ENCODE peak calls at places on chromosome 14, in five cellular contexts. Q is heart right ventricle; P is Calu3; D is CD8-positive, alpha-beta T cell; V is AG09309. I is an unnamed sample.

GRCh38 chr14:47277703-47278102 is 397.7 kb downstream of the MDGA2 start:
- DNase-seq in D (no peak), V (no peak), Q (no peak), P (no peak), I (no peak)

GRCh38 chr14:61498811-61499210 is 177.4 kb downstream of the PRKCH start:
- DNase-seq in P (no peak), D (no peak), Q (no peak), V (peak; percentile 66), I (no peak)

GRCh38 chr14:29757188-29757680 is 170.4 kb downstream of the PRKD1 start:
- DNase-seq in D (no peak), Q (no peak), V (no peak), P (no peak), I (no peak)

GRCh38 chr14:98207466-98207865 is 1064.5 kb downstream of the BCL11B start:
- DNase-seq in P (no peak), D (no peak), Q (no peak), V (no peak), I (no peak)

GRCh38 chr14:61140271-61140670 is 140.9 kb downstream of the TMEM30B start:
- DNase-seq in D (no peak), Q (no peak), V (no peak), P (no peak), I (no peak)

GRCh38 chr14:61454545-61454944 is 133.2 kb downstream of the PRKCH start:
- DNase-seq in Q (peak; percentile 75), V (no peak), P (no peak), D (no peak), I (no peak)

GRCh38 chr14:70622111-70622712 is 19.5 kb upstream of the TTC9 start:
- DNase-seq in P (peak; percentile 67), Q (peak; percentile 16), V (no peak), D (peak; percentile 34), I (no peak)

GRCh38 chr14:80636071-80636470 is 305.5 kb downstream of the CEP128 start:
- DNase-seq in P (no peak), V (no peak), Q (no peak), D (no peak), I (no peak)

GRCh38 chr14:56125772-56126411 is 7.7 kb downstream of the PELI2 start:
- DNase-seq in V (no peak), P (no peak), D (no peak), Q (no peak), I (peak; percentile 20)

GRCh38 chr14:59482471-59483331 is 1.5 kb downstream of the L3HYPDH start:
- DNase-seq in P (peak; percentile 37), D (no peak), V (peak; percentile 82), Q (peak; percentile 38), I (no peak)

GRCh38 chr14:36183402-36183801 is 6.9 kb upstream of the PTCSC3 start:
- DNase-seq in D (no peak), V (no peak), Q (no peak), P (no peak), I (no peak)

GRCh38 chr14:95507701-95508103 is 8.7 kb downstream of the SYNE3 start:
- DNase-seq in D (no peak), P (no peak), V (no peak), Q (no peak), I (no peak)

GRCh38 chr14:100565650-100566049 is 21.6 kb downstream of the BEGAIN start:
- DNase-seq in Q (no peak), P (no peak), D (no peak), V (no peak), I (no peak)

GRCh38 chr14:96105089-96105920 is 66.1 kb downstream of the C14orf132 start:
- DNase-seq in V (no peak), Q (no peak), P (no peak), D (no peak), I (no peak)

GRCh38 chr14:71932229-71932951 is at the start of gene RGS6:
- DNase-seq in V (no peak), D (no peak), Q (no peak), P (peak; percentile 70), I (no peak)

GRCh38 chr14:83969998-83970397 is 1559.9 kb upstream of the FLRT2 start:
- DNase-seq in Q (no peak), V (no peak), P (no peak), D (no peak), I (no peak)

GRCh38 chr14:47485421-47485820 is 190.0 kb downstream of the MDGA2 start:
- DNase-seq in Q (no peak), V (no peak), P (no peak), D (no peak), I (no peak)

GRCh38 chr14:57418999-57419398 is 28.6 kb downstream of the NAA30 start:
- DNase-seq in Q (no peak), V (no peak), D (no peak), P (no peak), I (no peak)

GRCh38 chr14:103770902-103771301 is 55.3 kb downstream of the ZFYVE21 start:
- DNase-seq in P (no peak), V (no peak), D (no peak), Q (no peak), I (no peak)

GRCh38 chr14:68337279-68337678 is 455.6 kb downstream of the ZFP36L1 start:
- DNase-seq in D (no peak), Q (no peak), V (no peak), P (no peak), I (no peak)

GRCh38 chr14:96139169-96139568 is 65.5 kb upstream of the BDKRB2 start:
- DNase-seq in Q (no peak), D (no peak), V (no peak), P (no peak), I (no peak)

GRCh38 chr14:24818823-24819341 is 184.9 kb upstream of the GZMB start:
- DNase-seq in P (no peak), V (no peak), Q (no peak), D (no peak), I (no peak)

GRCh38 chr14:24311837-24312615 is 724 bp downstream of the LTB4R start:
- DNase-seq in D (no peak), V (no peak), Q (no peak), P (no peak), I (no peak)

GRCh38 chr14:101033446-101034165 is 130.1 kb upstream of the RTL1 start:
- DNase-seq in P (no peak), D (no peak), Q (no peak), V (no peak), I (no peak)

GRCh38 chr14:23182372-23183014 is 967 bp downstream of the SLC7A8 start:
- DNase-seq in V (no peak), Q (no peak), P (peak; percentile 29), D (peak; percentile 27), I (no peak)

GRCh38 chr14:20539906-20540305 is 20.9 kb downstream of the RNASE9 start:
- DNase-seq in Q (no peak), D (no peak), P (no peak), V (no peak), I (no peak)

GRCh38 chr14:105084741-105085571 is 19.7 kb upstream of the GPR132 start:
- DNase-seq in D (no peak), V (no peak), P (no peak), Q (no peak), I (no peak)

GRCh38 chr14:51082394-51082793 is 12.5 kb downstream of the TRIM9 start:
- DNase-seq in D (no peak), P (no peak), Q (no peak), V (peak; percentile 66), I (no peak)

GRCh38 chr14:38987781-38988180 is 115.3 kb downstream of the SEC23A start:
- DNase-seq in P (no peak), V (no peak), D (no peak), Q (no peak), I (no peak)

GRCh38 chr14:76205708-76206107 is 54.0 kb downstream of the GPATCH2L start:
- DNase-seq in P (no peak), V (no peak), Q (no peak), D (no peak), I (no peak)

GRCh38 chr14:58501214-58501816 is 73.8 kb downstream of the KIAA0586 start:
- DNase-seq in Q (peak; percentile 22), P (peak; percentile 16), D (no peak), V (peak; percentile 76), I (peak; percentile 15)

GRCh38 chr14:72513994-72514659 is 379.8 kb downstream of the DPF3 start:
- DNase-seq in P (peak; percentile 28), Q (no peak), D (no peak), V (peak; percentile 24), I (no peak)

GRCh38 chr14:99189201-99189801 is 82.7 kb downstream of the BCL11B start:
- DNase-seq in D (peak; percentile 58), P (no peak), Q (no peak), V (no peak), I (no peak)

GRCh38 chr14:69726761-69727511 is 40.0 kb upstream of the SRSF5 start:
- DNase-seq in P (peak; percentile 83), Q (peak; percentile 83), V (peak; percentile 7), D (peak; percentile 84), I (peak; percentile 86)

GRCh38 chr14:94771906-94772468 is 2.1 kb upstream of the GSC start:
- DNase-seq in V (no peak), P (no peak), Q (no peak), D (no peak), I (no peak)

GRCh38 chr14:75543258-75543657 is 21.0 kb downstream of the BATF start:
- DNase-seq in D (no peak), V (no peak), Q (no peak), P (no peak), I (no peak)

GRCh38 chr14:26905219-26905618 is 307.4 kb upstream of the NOVA1 start:
- DNase-seq in Q (no peak), V (no peak), P (no peak), D (no peak), I (no peak)
- TF ChIP-seq CTCF in Q (no peak), V (no peak), P (no peak), D (no peak), I (no peak)

GRCh38 chr14:42992930-42993329 is 1386.3 kb downstream of the LRFN5 start:
- DNase-seq in D (no peak), P (no peak), V (no peak), Q (no peak), I (no peak)

DNA sequence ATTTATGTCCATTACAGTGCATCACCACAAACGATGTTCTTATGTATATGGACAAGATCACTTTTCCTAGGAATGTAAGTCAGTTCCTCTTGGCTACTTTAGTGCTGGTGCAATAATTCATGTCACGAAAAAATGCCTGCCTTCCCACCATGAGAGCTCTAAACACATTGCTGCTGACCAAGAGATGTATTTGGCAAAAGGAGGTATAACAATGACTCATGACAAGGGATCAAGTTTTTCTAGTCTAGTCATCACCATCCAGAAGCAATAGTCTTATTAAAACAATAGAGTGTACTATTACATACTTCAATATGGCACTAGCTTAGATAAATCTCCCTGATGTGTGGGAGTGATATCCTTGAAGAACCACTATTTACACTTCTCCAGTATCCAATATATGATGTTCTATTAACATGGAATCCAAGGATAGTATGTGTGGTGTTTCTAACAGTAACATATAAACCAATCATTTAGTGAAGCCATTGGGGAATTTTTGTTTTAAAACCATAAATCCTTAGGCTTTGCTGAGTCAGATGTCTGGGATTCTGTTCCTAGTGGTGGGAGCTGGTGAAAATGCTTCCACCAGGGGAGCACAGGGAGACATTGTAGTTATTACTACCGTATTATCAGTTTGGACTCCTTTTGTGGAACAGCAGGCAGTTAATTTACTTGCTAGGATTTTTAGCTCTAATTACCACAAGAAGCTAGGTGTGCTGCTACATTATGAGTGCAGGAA is 1387.5 kb downstream of the LRFN5 start:
- DNase-seq in D (no peak), P (no peak), Q (no peak), V (no peak), I (no peak)
- TF ChIP-seq CTCF in D (no peak), P (no peak), Q (no peak), V (no peak), I (no peak)

GRCh38 chr14:32702571-32702970 is 236.1 kb upstream of the NPAS3 start:
- DNase-seq in Q (peak; percentile 26), V (no peak), P (no peak), D (no peak), I (no peak)
- TF ChIP-seq CTCF in Q (no peak), V (no peak), P (no peak), D (no peak), I (no peak)

GRCh38 chr14:31286456-31287293 is 79.1 kb upstream of the HECTD1 start:
- DNase-seq in V (no peak), D (no peak), P (no peak), Q (no peak), I (no peak)
- TF ChIP-seq CTCF in V (peak; percentile 48), D (no peak), P (peak; percentile 11), Q (peak; percentile 25), I (no peak)

I was measured in D721Med.